ENCODE peak calls at places on chromosomes 16 and 17, in five cellular contexts. G is NCI-H1105; L is left cardiac atrium; H is endothelial cell of umbilical vein; Z is naive thymus-derived CD8-positive, alpha-beta T cell. A is an unnamed sample.

GRCh38 chr16:68000024-68000423 is 740 bp upstream of the DPEP2 start:
- DNase-seq in G (no peak), H (no peak), L (no peak), Z (no peak), A (no peak)

GRCh38 chr17:14859521-14859920 is 405.6 kb downstream of the PMP22 start:
- DNase-seq in Z (no peak), G (no peak), L (no peak), H (no peak), A (no peak)

GRCh38 chr17:10556301-10557005 is 7.0 kb upstream of the MYH2 start:
- DNase-seq in L (no peak), H (no peak), G (no peak), Z (no peak), A (no peak)

GRCh38 chr16:679808-680624 is at the start of gene STUB1:
- DNase-seq in G (peak; percentile 44), Z (peak; percentile 97), L (peak; percentile 90), H (peak; percentile 90), A (peak; percentile 94)

GRCh38 chr17:51487947-51488346 is 227.6 kb downstream of the UTP18 start:
- DNase-seq in G (no peak), H (no peak), Z (no peak), L (no peak), A (no peak)

GRCh38 chr17:56176101-56176500 is 22.8 kb downstream of the ANKFN1 start:
- DNase-seq in H (no peak), G (no peak), Z (no peak), L (no peak), A (peak; percentile 36)

GRCh38 chr16:53892155-53892554 is 188.2 kb downstream of the FTO start:
- DNase-seq in H (peak; percentile 72), G (peak; percentile 31), Z (no peak), L (peak; percentile 30), A (peak; percentile 46)

GRCh38 chr17:77527394-77527793 is 386.6 kb downstream of the SEC14L1 start:
- DNase-seq in L (no peak), Z (no peak), H (no peak), G (no peak), A (no peak)

GRCh38 chr16:86823895-86824671 is 245.7 kb downstream of the FOXL1 start:
- DNase-seq in G (no peak), L (no peak), H (peak; percentile 87), Z (no peak), A (no peak)

GRCh38 chr16:24499193-24499814 is 40.1 kb upstream of the RBBP6 start:
- DNase-seq in Z (no peak), H (peak; percentile 13), L (no peak), G (no peak), A (peak; percentile 29)

GRCh38 chr17:73831699-73832098 is 187.5 kb upstream of the SDK2 start:
- DNase-seq in G (no peak), L (no peak), H (no peak), Z (no peak), A (no peak)

GRCh38 chr17:34387566-34387965 is 24.5 kb upstream of the CCL1 start:
- DNase-seq in H (no peak), G (no peak), L (no peak), Z (no peak), A (no peak)

GRCh38 chr16:65922923-65923322 is 443.6 kb upstream of the CDH5 start:
- DNase-seq in L (no peak), Z (no peak), G (no peak), H (no peak), A (no peak)

GRCh38 chr17:51000835-51001638 is 119.6 kb downstream of the SPAG9 start:
- DNase-seq in Z (no peak), H (peak; percentile 78), G (peak; percentile 19), L (no peak), A (peak; percentile 40)

GRCh38 chr17:31495049-31495885 is 103.8 kb downstream of the RAB11FIP4 start:
- DNase-seq in L (no peak), G (peak; percentile 33), Z (no peak), H (no peak), A (no peak)

GRCh38 chr17:67496286-67496685 is 119.2 kb downstream of the PITPNC1 start:
- DNase-seq in G (no peak), L (no peak), H (no peak), Z (no peak), A (no peak)

GRCh38 chr16:3187798-3188674 is at the start of gene OR1F1:
- DNase-seq in L (no peak), G (peak; percentile 48), Z (peak; percentile 31), H (no peak), A (no peak)

GRCh38 chr16:88967800-88968588 is 9.0 kb downstream of the CBFA2T3 start:
- DNase-seq in H (no peak), G (no peak), L (no peak), Z (no peak), A (no peak)

GRCh38 chr16:75527825-75528299 is 8.0 kb downstream of the CHST5 start:
- DNase-seq in Z (no peak), L (no peak), H (no peak), G (no peak), A (no peak)

GRCh38 chr16:86088816-86089215 is 189.9 kb downstream of the IRF8 start:
- DNase-seq in H (no peak), Z (no peak), G (no peak), L (no peak), A (no peak)

A was measured in AG08396.